ENCODE peak calls at places on chromosome 6, in nine cellular contexts. J, Z, S, C, Y, I, D, U and W are unnamed samples.

GRCh38 chr6:84062519-84063154 is 29.1 kb downstream of the MRAP2 start:
- DNase-seq in I (no peak), C (no peak), Z (no peak), U (no peak), Y (no peak), J (no peak), S (no peak), D (no peak), W (no peak)

GRCh38 chr6:143621876-143622605 is 55.7 kb upstream of the PHACTR2 start:
- DNase-seq in J (no peak), D (no peak), Y (no peak), Z (peak), U (no peak), S (no peak), C (peak), I (no peak), W (no peak)

GRCh38 chr6:152184573-152185157 is 377.2 kb downstream of the ESR1 start:
- DNase-seq in D (no peak), C (peak), S (no peak), J (peak), I (no peak), U (no peak), Y (no peak), Z (no peak), W (no peak)

GRCh38 chr6:45587229-45588060 is 209.7 kb upstream of the SUPT3H start:
- DNase-seq in U (peak), S (no peak), D (no peak), J (no peak), Z (peak), C (no peak), I (no peak), Y (no peak), W (no peak)

GRCh38 chr6:138004423-138005287 is 102.6 kb downstream of the PERP start:
- DNase-seq in S (peak), Z (peak), J (no peak), C (peak), Y (no peak), U (no peak), I (peak), D (no peak), W (no peak)

GRCh38 chr6:32108094-32108627 is 977 bp downstream of the TNXB start:
- DNase-seq in C (peak), S (no peak), Z (no peak), J (no peak), D (no peak), I (no peak), Y (no peak), U (no peak), W (no peak)

GRCh38 chr6:130127195-130127594 is 95.6 kb downstream of the SAMD3 start:
- DNase-seq in D (no peak), C (no peak), Y (no peak), J (no peak), I (no peak), U (no peak), Z (no peak), S (no peak), W (no peak)

GRCh38 chr6:152750694-152751093 is at the start of gene VIP:
- DNase-seq in S (no peak), U (no peak), C (peak), D (no peak), Y (no peak), J (no peak), Z (peak), I (no peak), W (peak)

GRCh38 chr6:3811191-3811590 is 38.0 kb upstream of the FAM50B start:
- DNase-seq in Z (no peak), D (no peak), U (no peak), S (no peak), Y (no peak), C (no peak), I (no peak), J (no peak), W (no peak)

GRCh38 chr6:78810146-78810545 is 57.2 kb upstream of the IRAK1BP1 start:
- DNase-seq in I (no peak), J (no peak), Z (peak), C (peak), U (no peak), S (peak), D (no peak), Y (no peak), W (no peak)

GRCh38 chr6:39440039-39440426 is 117.5 kb upstream of the KCNK16 start:
- DNase-seq in C (no peak), S (no peak), I (no peak), Y (no peak), U (peak), J (no peak), Z (peak), D (no peak), W (no peak)

GRCh38 chr6:86586195-86586594 is 351.1 kb upstream of the HTR1E start:
- DNase-seq in Z (no peak), J (no peak), C (no peak), S (no peak), I (no peak), D (no peak), Y (no peak), U (no peak), W (no peak)

GRCh38 chr6:21764989-21765388 is 171.4 kb downstream of the SOX4 start:
- DNase-seq in J (no peak), Y (no peak), U (no peak), Z (peak), S (no peak), I (no peak), D (no peak), C (no peak), W (no peak)

GRCh38 chr6:137033828-137034227 is 10.9 kb downstream of the IL20RA start:
- DNase-seq in U (no peak), J (peak), Y (no peak), C (peak), I (peak), S (no peak), D (peak), Z (peak), W (no peak)

GRCh38 chr6:15682965-15683822 is 20.4 kb upstream of the DTNBP1 start:
- DNase-seq in D (no peak), C (no peak), J (no peak), Z (no peak), U (no peak), S (no peak), Y (no peak), I (no peak), W (no peak)

GRCh38 chr6:108744996-108745395 is 103.2 kb upstream of the ARMC2 start:
- DNase-seq in S (no peak), Y (no peak), I (no peak), C (no peak), U (no peak), J (no peak), D (no peak), Z (no peak), W (no peak)

GRCh38 chr6:111536888-111537287 is 53.9 kb upstream of the REV3L start:
- DNase-seq in Z (no peak), C (no peak), I (no peak), S (no peak), D (no peak), J (no peak), Y (no peak), U (peak), W (no peak)

GRCh38 chr6:35343092-35343834 is 905 bp downstream of the PPARD start:
- DNase-seq in J (no peak), I (no peak), D (no peak), C (no peak), Z (no peak), Y (no peak), U (peak), S (no peak), W (no peak)

GRCh38 chr6:132107896-132108295 is 156.7 kb upstream of the CCN2 start:
- DNase-seq in U (no peak), Z (no peak), J (no peak), C (no peak), S (no peak), D (no peak), I (no peak), Y (no peak), W (no peak)

GRCh38 chr6:113184291-113184690 is 672.9 kb upstream of the MARCKS start:
- DNase-seq in U (no peak), Z (no peak), C (peak), I (no peak), S (no peak), D (no peak), J (no peak), Y (peak), W (no peak)

GRCh38 chr6:127300411-127300810 is 33.7 kb downstream of the RNF146 start:
- DNase-seq in J (no peak), I (no peak), S (no peak), Z (peak), Y (no peak), D (no peak), U (no peak), C (peak), W (no peak)

GRCh38 chr6:692858-693736 is at the start of gene EXOC2:
- DNase-seq in Z (peak), D (peak), S (peak), C (peak), Y (peak), I (peak), J (peak), U (peak), W (peak)

GRCh38 chr6:125821825-125822281 is 31.1 kb downstream of the NCOA7 start:
- DNase-seq in Z (no peak), C (no peak), S (no peak), U (no peak), I (no peak), Y (peak), D (no peak), J (no peak), W (no peak)

GRCh38 chr6:134550604-134551003 is 232.7 kb upstream of the SGK1 start:
- DNase-seq in Y (no peak), I (no peak), S (no peak), D (no peak), C (peak), U (no peak), Z (no peak), J (no peak), W (no peak)

GRCh38 chr6:79510707-79511106 is 26.5 kb downstream of the LCA5 start:
- DNase-seq in D (no peak), S (no peak), C (no peak), U (no peak), Z (no peak), I (no peak), Y (no peak), J (no peak), W (no peak)

GRCh38 chr6:3808759-3809514 is 40.2 kb upstream of the FAM50B start:
- DNase-seq in C (peak), D (no peak), J (no peak), S (peak), U (peak), Y (peak), Z (peak), I (no peak), W (no peak)

GRCh38 chr6:33620584-33621395 is at the start of gene ITPR3:
- DNase-seq in U (peak), S (peak), D (peak), Z (peak), J (peak), Y (no peak), I (peak), C (peak), W (no peak)

GRCh38 chr6:35359744-35360348 is 17.5 kb downstream of the PPARD start:
- DNase-seq in Y (no peak), U (no peak), I (no peak), C (peak), Z (peak), D (no peak), J (no peak), S (no peak), W (no peak)

GRCh38 chr6:71675386-71675785 is 211.0 kb upstream of the RIMS1 start:
- DNase-seq in C (no peak), I (no peak), Z (no peak), J (no peak), U (no peak), S (no peak), Y (no peak), D (no peak), W (no peak)

GRCh38 chr6:139983555-139984276 is 609.3 kb upstream of the CITED2 start:
- DNase-seq in J (no peak), I (no peak), C (peak), D (no peak), U (no peak), Y (peak), Z (peak), S (no peak), W (no peak)

GRCh38 chr6:34393191-34393967 is 910 bp upstream of the NUDT3 start:
- DNase-seq in Y (no peak), Z (no peak), C (no peak), D (no peak), U (no peak), I (no peak), J (no peak), S (no peak), W (no peak)

GRCh38 chr6:30730611-30731435 is 10.7 kb downstream of the TUBB start:
- DNase-seq in D (peak), U (peak), J (peak), C (no peak), Z (peak), S (peak), Y (no peak), I (peak), W (peak)

GRCh38 chr6:113630365-113630737 is 226.8 kb upstream of the MARCKS start:
- DNase-seq in S (no peak), I (no peak), U (no peak), C (peak), Z (peak), D (no peak), Y (no peak), J (no peak), W (no peak)

GRCh38 chr6:166408936-166409755 is 26.4 kb upstream of the MPC1 start:
- DNase-seq in U (no peak), C (no peak), I (no peak), Y (no peak), S (no peak), Z (no peak), D (no peak), J (no peak), W (no peak)

GRCh38 chr6:158068893-158069799 is 87.5 kb downstream of the SYNJ2 start:
- DNase-seq in C (peak), I (no peak), S (no peak), J (no peak), D (no peak), U (peak), Z (peak), Y (no peak), W (no peak)

GRCh38 chr6:43747734-43748133 is 22.3 kb upstream of the VEGFA start:
- DNase-seq in U (no peak), Z (no peak), Y (no peak), D (no peak), I (no peak), J (no peak), C (no peak), S (no peak), W (no peak)

GRCh38 chr6:89071036-89071435 is 9.5 kb upstream of the PNRC1 start:
- DNase-seq in S (no peak), Y (no peak), Z (no peak), D (no peak), U (no peak), C (no peak), I (no peak), J (no peak), W (no peak)

GRCh38 chr6:43917878-43918382 is 147.9 kb downstream of the VEGFA start:
- DNase-seq in I (no peak), Z (peak), S (no peak), J (no peak), U (no peak), D (no peak), C (peak), Y (no peak), W (no peak)

GRCh38 chr6:137777299-137778075 is 89.6 kb upstream of the TNFAIP3 start:
- DNase-seq in S (no peak), D (no peak), Y (no peak), J (no peak), C (no peak), U (no peak), Z (no peak), I (no peak), W (no peak)

GRCh38 chr6:41625442-41625841 is 12.8 kb upstream of the MDFI start:
- DNase-seq in D (no peak), Y (no peak), U (no peak), Z (peak), C (no peak), J (no peak), S (no peak), I (peak), W (no peak)

DNA sequence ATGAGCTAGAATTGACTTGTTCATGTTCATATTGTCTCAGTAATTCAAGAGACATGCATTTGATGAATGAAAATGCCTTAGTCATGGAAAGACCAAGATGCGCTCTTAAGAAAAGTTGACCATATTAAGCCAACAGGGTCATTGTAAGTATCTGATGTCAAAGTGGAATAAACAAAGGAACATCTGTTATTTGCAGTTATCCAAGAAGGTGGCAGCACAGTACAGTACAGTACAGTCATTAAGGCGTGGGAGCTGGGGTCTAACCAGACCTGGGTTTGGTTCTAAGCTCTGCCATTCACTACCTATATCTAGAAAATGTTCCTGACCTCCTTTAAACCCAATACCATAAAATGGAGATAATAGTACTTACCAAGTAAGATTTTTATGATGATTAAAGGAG is 178.1 kb downstream of the BACH2 start:
- DNase-seq in I (no peak), Y (no peak), S (no peak), D (no peak), J (no peak), U (no peak), C (no peak), Z (no peak), W (no peak)
- TF ChIP-seq CTCF in I (no peak), Y (no peak), S (no peak), D (no peak), J (no peak), U (no peak), C (no peak), Z (no peak), W (no peak)

GRCh38 chr6:107114872-107115694 is at the start of gene BEND3:
- DNase-seq in I (peak), U (no peak), C (peak), Y (no peak), Z (peak), J (peak), S (no peak), D (peak), W (peak)
- TF ChIP-seq CTCF in I (no peak), U (no peak), C (no peak), Y (no peak), Z (no peak), J (no peak), S (no peak), D (no peak), W (no peak)

DNA sequence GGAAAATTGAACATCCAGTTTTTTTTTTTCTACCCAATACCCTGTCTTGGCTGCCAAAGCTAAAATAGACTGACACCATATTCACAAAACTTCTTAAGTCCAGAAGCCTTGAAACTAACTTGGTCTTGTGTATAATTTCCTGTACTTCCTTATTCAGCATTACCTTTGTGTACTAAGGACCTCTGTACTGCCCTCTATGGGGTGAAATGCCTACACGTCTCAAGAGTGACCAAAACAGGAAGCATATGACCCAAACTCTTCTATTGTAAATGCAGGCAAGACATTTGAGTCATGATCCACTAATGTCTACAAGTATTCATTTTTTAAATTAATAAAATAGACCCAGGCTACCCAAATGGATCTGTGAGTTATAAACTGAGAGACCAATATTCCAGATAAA is 50.4 kb downstream of the HMGCLL1 start:
- DNase-seq in U (no peak), C (peak), J (peak), Y (no peak), Z (peak), D (no peak), I (no peak), S (peak), W (no peak)
- TF ChIP-seq CTCF in U (no peak), C (peak), J (peak), Y (peak), Z (peak), D (no peak), I (no peak), S (peak), W (peak)

DNA sequence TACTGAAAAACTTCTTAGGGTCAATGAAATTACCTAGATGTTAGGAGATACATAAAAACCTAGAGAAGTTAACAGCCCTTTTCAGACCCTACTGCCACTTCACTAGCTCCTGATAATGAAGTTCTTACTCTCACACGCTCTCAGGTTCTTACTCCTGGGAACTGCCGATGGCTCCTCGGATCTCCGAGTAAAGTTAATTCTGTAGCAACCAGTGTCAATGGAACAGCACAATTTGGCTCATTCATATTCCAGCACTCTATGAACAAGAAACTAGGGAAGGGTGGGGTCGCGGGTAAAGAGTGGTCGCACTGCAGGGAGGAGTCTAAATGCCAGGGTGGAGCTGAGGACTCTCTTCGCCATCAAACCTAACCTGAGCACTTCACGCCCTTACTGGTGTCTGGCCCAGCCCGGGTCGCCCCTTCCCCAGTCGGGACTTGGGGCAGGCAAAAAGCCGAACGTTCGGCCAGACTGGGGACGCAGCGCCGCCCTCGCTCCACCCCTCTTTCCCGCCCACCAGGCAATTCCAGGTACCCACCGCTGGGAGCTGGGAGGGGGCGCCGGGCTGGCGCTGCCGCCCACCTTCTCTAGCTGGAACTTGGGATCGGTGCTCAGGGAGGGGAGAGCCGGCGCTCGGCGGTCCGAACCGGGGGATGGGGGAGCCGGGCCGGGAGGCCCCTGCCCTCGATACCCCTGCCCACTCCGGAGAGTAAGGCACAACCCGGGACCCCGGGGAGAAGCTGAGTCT is 744 bp downstream of the RAB23 start:
- DNase-seq in U (peak), C (peak), S (peak), D (peak), Y (no peak), I (peak), Z (peak), J (peak), W (peak)
- TF ChIP-seq CTCF in U (no peak), C (peak), S (peak), D (no peak), Y (peak), I (peak), Z (peak), J (peak), W (peak)

GRCh38 chr6:168737481-168737880 is 296.5 kb downstream of the SMOC2 start:
- DNase-seq in J (no peak), D (no peak), Z (peak), I (no peak), C (no peak), Y (no peak), S (peak), U (no peak), W (no peak)
- TF ChIP-seq CTCF in J (no peak), D (no peak), Z (no peak), I (no peak), C (no peak), Y (no peak), S (peak), U (no peak), W (no peak)

GRCh38 chr6:149864578-149865535 is 698 bp upstream of the LRP11 start:
- DNase-seq in C (peak), I (peak), Y (no peak), Z (peak), J (no peak), U (no peak), D (no peak), S (no peak), W (no peak)
- TF ChIP-seq CTCF in C (peak), I (peak), Y (peak), Z (peak), J (peak), U (peak), D (peak), S (peak), W (peak)

DNA sequence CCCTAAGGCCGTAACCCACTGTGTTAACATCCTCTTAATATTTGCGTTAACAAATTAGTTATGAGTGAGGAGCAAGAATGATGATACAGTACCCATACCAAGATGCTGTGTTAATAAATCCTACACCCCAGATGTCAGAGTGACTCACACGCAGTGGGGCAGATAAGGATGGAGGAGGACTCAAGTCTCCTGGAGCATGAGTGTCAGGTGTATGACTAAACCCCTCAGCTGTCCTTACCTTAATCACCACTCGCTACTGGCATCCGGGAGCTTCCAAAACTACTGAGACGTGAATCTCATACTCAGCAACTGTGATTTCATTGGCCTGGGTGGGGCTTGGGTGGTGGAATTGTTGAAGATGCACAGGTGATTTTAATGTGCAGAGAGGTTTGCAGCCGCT is 131.3 kb upstream of the MTHFD1L start:
- DNase-seq in U (no peak), S (no peak), Z (peak), D (no peak), J (no peak), Y (no peak), C (no peak), I (no peak), W (no peak)
- TF ChIP-seq CTCF in U (no peak), S (no peak), Z (no peak), D (no peak), J (no peak), Y (no peak), C (no peak), I (no peak), W (no peak)